ENCODE peak calls at places on chromosomes 13 and 19, in nine cellular contexts. One of them, this sample, is unnamed.

GRCh38 chr13:45362939-45363338 is 22.0 kb upstream of the TPT1 start:
- DNase-seq in right lobe of liver: no peak
- DNase-seq in fibroblast of villous mesenchyme: no peak
- DNase-seq in psoas muscle: no peak
- DNase-seq in Peyer's patch: no peak
- DNase-seq in choroid plexus epithelial cell: no peak
- DNase-seq in lower lobe of right lung: no peak
- DNase-seq in cardiac muscle cell: no peak
- DNase-seq in IMR-90: no peak
- DNase-seq in this sample: no peak

GRCh38 chr13:41246969-41247750 is 16.2 kb downstream of the MTRF1 start:
- DNase-seq in right lobe of liver: no peak
- DNase-seq in fibroblast of villous mesenchyme: no peak
- DNase-seq in psoas muscle: no peak
- DNase-seq in Peyer's patch: no peak
- DNase-seq in choroid plexus epithelial cell: no peak
- DNase-seq in lower lobe of right lung: no peak
- DNase-seq in cardiac muscle cell: no peak
- DNase-seq in IMR-90: no peak
- DNase-seq in this sample: no peak

GRCh38 chr13:35349673-35350278 is 126.7 kb downstream of the MAB21L1 start:
- DNase-seq in right lobe of liver: no peak
- DNase-seq in fibroblast of villous mesenchyme: peak
- DNase-seq in psoas muscle: no peak
- DNase-seq in Peyer's patch: no peak
- DNase-seq in choroid plexus epithelial cell: peak
- DNase-seq in lower lobe of right lung: no peak
- DNase-seq in cardiac muscle cell: peak
- DNase-seq in IMR-90: no peak
- DNase-seq in this sample: peak

GRCh38 chr19:34960940-34961679 is 2.9 kb downstream of the ZNF792 start:
- DNase-seq in right lobe of liver: no peak
- DNase-seq in fibroblast of villous mesenchyme: no peak
- DNase-seq in psoas muscle: no peak
- DNase-seq in Peyer's patch: no peak
- DNase-seq in choroid plexus epithelial cell: no peak
- DNase-seq in lower lobe of right lung: no peak
- DNase-seq in cardiac muscle cell: no peak
- DNase-seq in IMR-90: no peak
- DNase-seq in this sample: no peak

GRCh38 chr13:21014139-21014665 is 47.2 kb downstream of the LATS2 start:
- DNase-seq in right lobe of liver: peak
- DNase-seq in fibroblast of villous mesenchyme: no peak
- DNase-seq in psoas muscle: no peak
- DNase-seq in Peyer's patch: no peak
- DNase-seq in choroid plexus epithelial cell: no peak
- DNase-seq in lower lobe of right lung: no peak
- DNase-seq in cardiac muscle cell: no peak
- DNase-seq in IMR-90: no peak
- DNase-seq in this sample: no peak

GRCh38 chr19:4473011-4473410 is 914 bp downstream of the HDGFL2 start:
- DNase-seq in right lobe of liver: no peak
- DNase-seq in fibroblast of villous mesenchyme: no peak
- DNase-seq in psoas muscle: no peak
- DNase-seq in Peyer's patch: no peak
- DNase-seq in choroid plexus epithelial cell: no peak
- DNase-seq in lower lobe of right lung: no peak
- DNase-seq in cardiac muscle cell: no peak
- DNase-seq in IMR-90: no peak
- DNase-seq in this sample: no peak

GRCh38 chr19:27975419-27976005 is 1237.4 kb downstream of the UQCRFS1 start:
- DNase-seq in right lobe of liver: no peak
- DNase-seq in fibroblast of villous mesenchyme: no peak
- DNase-seq in psoas muscle: no peak
- DNase-seq in Peyer's patch: no peak
- DNase-seq in choroid plexus epithelial cell: no peak
- DNase-seq in lower lobe of right lung: no peak
- DNase-seq in cardiac muscle cell: no peak
- DNase-seq in IMR-90: no peak
- DNase-seq in this sample: no peak

GRCh38 chr13:30037306-30037705 is 186.9 kb upstream of the UBL3 start:
- DNase-seq in right lobe of liver: no peak
- DNase-seq in fibroblast of villous mesenchyme: no peak
- DNase-seq in psoas muscle: no peak
- DNase-seq in Peyer's patch: no peak
- DNase-seq in choroid plexus epithelial cell: no peak
- DNase-seq in lower lobe of right lung: no peak
- DNase-seq in cardiac muscle cell: no peak
- DNase-seq in IMR-90: no peak
- DNase-seq in this sample: no peak

GRCh38 chr13:73334459-73334858 is 275.7 kb downstream of the KLF5 start:
- DNase-seq in right lobe of liver: no peak
- DNase-seq in fibroblast of villous mesenchyme: peak
- DNase-seq in psoas muscle: no peak
- DNase-seq in Peyer's patch: no peak
- DNase-seq in choroid plexus epithelial cell: no peak
- DNase-seq in lower lobe of right lung: no peak
- DNase-seq in cardiac muscle cell: peak
- DNase-seq in IMR-90: no peak
- DNase-seq in this sample: no peak

GRCh38 chr19:10238172-10238783 is 7.1 kb upstream of the S1PR2 start:
- DNase-seq in right lobe of liver: no peak
- DNase-seq in fibroblast of villous mesenchyme: peak
- DNase-seq in psoas muscle: peak
- DNase-seq in Peyer's patch: no peak
- DNase-seq in choroid plexus epithelial cell: peak
- DNase-seq in lower lobe of right lung: peak
- DNase-seq in cardiac muscle cell: peak
- DNase-seq in IMR-90: peak
- DNase-seq in this sample: no peak

GRCh38 chr13:48902421-48902820 is 73.3 kb upstream of the FNDC3A start:
- DNase-seq in right lobe of liver: peak
- DNase-seq in fibroblast of villous mesenchyme: peak
- DNase-seq in psoas muscle: no peak
- DNase-seq in Peyer's patch: no peak
- DNase-seq in choroid plexus epithelial cell: peak
- DNase-seq in lower lobe of right lung: no peak
- DNase-seq in cardiac muscle cell: peak
- DNase-seq in IMR-90: peak
- DNase-seq in this sample: no peak

GRCh38 chr19:28563964-28564914 is 648.7 kb downstream of the UQCRFS1 start:
- DNase-seq in right lobe of liver: no peak
- DNase-seq in fibroblast of villous mesenchyme: no peak
- DNase-seq in psoas muscle: no peak
- DNase-seq in Peyer's patch: no peak
- DNase-seq in choroid plexus epithelial cell: no peak
- DNase-seq in lower lobe of right lung: no peak
- DNase-seq in cardiac muscle cell: no peak
- DNase-seq in IMR-90: no peak
- DNase-seq in this sample: no peak

GRCh38 chr19:12113121-12113520 is 27.0 kb downstream of the ZNF20 start:
- DNase-seq in right lobe of liver: no peak
- DNase-seq in fibroblast of villous mesenchyme: no peak
- DNase-seq in psoas muscle: no peak
- DNase-seq in Peyer's patch: no peak
- DNase-seq in choroid plexus epithelial cell: no peak
- DNase-seq in lower lobe of right lung: no peak
- DNase-seq in cardiac muscle cell: no peak
- DNase-seq in IMR-90: no peak
- DNase-seq in this sample: no peak

GRCh38 chr19:12117203-12117970 is 22.8 kb downstream of the ZNF20 start:
- DNase-seq in right lobe of liver: no peak
- DNase-seq in fibroblast of villous mesenchyme: no peak
- DNase-seq in psoas muscle: no peak
- DNase-seq in Peyer's patch: no peak
- DNase-seq in choroid plexus epithelial cell: no peak
- DNase-seq in lower lobe of right lung: no peak
- DNase-seq in cardiac muscle cell: no peak
- DNase-seq in IMR-90: no peak
- DNase-seq in this sample: no peak

GRCh38 chr19:12111176-12111575 is 29.0 kb downstream of the ZNF20 start:
- DNase-seq in right lobe of liver: no peak
- DNase-seq in fibroblast of villous mesenchyme: no peak
- DNase-seq in psoas muscle: no peak
- DNase-seq in Peyer's patch: no peak
- DNase-seq in choroid plexus epithelial cell: no peak
- DNase-seq in lower lobe of right lung: no peak
- DNase-seq in cardiac muscle cell: no peak
- DNase-seq in IMR-90: no peak
- DNase-seq in this sample: no peak

GRCh38 chr19:12112238-12112637 is 27.9 kb downstream of the ZNF20 start:
- DNase-seq in right lobe of liver: no peak
- DNase-seq in fibroblast of villous mesenchyme: no peak
- DNase-seq in psoas muscle: no peak
- DNase-seq in Peyer's patch: no peak
- DNase-seq in choroid plexus epithelial cell: no peak
- DNase-seq in lower lobe of right lung: no peak
- DNase-seq in cardiac muscle cell: no peak
- DNase-seq in IMR-90: no peak
- DNase-seq in this sample: no peak

DNA sequence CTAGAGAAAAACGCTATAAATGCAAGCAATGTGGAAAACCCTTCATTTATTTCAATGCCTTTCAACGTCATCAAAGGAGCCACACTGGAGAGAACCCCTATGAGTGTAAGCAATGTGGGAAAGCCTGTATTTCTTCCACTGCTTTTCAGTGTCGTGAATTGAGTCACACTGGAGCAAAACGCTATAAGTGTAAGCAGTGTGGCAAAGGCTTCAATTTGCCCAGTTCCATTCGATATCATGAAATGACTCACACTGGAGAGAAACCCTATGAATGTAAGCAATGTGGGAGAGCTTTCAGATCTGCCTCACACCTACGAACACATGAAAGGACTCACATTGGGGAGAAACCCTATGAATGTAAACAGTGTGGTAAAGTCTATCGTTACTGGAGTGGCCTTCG is 27.4 kb downstream of the ZNF20 start:
- DNase-seq in right lobe of liver: no peak
- DNase-seq in fibroblast of villous mesenchyme: no peak
- DNase-seq in psoas muscle: no peak
- DNase-seq in Peyer's patch: no peak
- DNase-seq in choroid plexus epithelial cell: no peak
- DNase-seq in lower lobe of right lung: no peak
- DNase-seq in cardiac muscle cell: no peak
- DNase-seq in IMR-90: no peak
- DNase-seq in this sample: no peak
- TF ChIP-seq CTCF in right lobe of liver: no peak
- TF ChIP-seq CTCF in fibroblast of villous mesenchyme: no peak
- TF ChIP-seq CTCF in psoas muscle: no peak
- TF ChIP-seq CTCF in Peyer's patch: no peak
- TF ChIP-seq CTCF in choroid plexus epithelial cell: no peak
- TF ChIP-seq CTCF in lower lobe of right lung: no peak
- TF ChIP-seq CTCF in cardiac muscle cell: no peak
- TF ChIP-seq CTCF in IMR-90: no peak
- TF ChIP-seq CTCF in this sample: no peak

GRCh38 chr19:31354316-31354715 is 5.1 kb upstream of the TSHZ3 start:
- DNase-seq in right lobe of liver: no peak
- DNase-seq in fibroblast of villous mesenchyme: no peak
- DNase-seq in psoas muscle: no peak
- DNase-seq in Peyer's patch: no peak
- DNase-seq in choroid plexus epithelial cell: no peak
- DNase-seq in lower lobe of right lung: no peak
- DNase-seq in cardiac muscle cell: no peak
- DNase-seq in IMR-90: no peak
- DNase-seq in this sample: no peak
- H3K4me3 ChIP-seq in right lobe of liver: no peak
- H3K4me3 ChIP-seq in fibroblast of villous mesenchyme: no peak
- H3K4me3 ChIP-seq in psoas muscle: no peak
- H3K4me3 ChIP-seq in Peyer's patch: no peak
- H3K4me3 ChIP-seq in choroid plexus epithelial cell: no peak
- H3K4me3 ChIP-seq in lower lobe of right lung: no peak
- H3K4me3 ChIP-seq in cardiac muscle cell: no peak
- H3K4me3 ChIP-seq in IMR-90: no peak
- H3K4me3 ChIP-seq in this sample: no peak

GRCh38 chr19:1929051-1929742 is 11.8 kb upstream of the CSNK1G2 start:
- DNase-seq in right lobe of liver: peak
- DNase-seq in fibroblast of villous mesenchyme: peak
- DNase-seq in psoas muscle: peak
- DNase-seq in Peyer's patch: peak
- DNase-seq in choroid plexus epithelial cell: peak
- DNase-seq in lower lobe of right lung: peak
- DNase-seq in cardiac muscle cell: peak
- DNase-seq in IMR-90: peak
- DNase-seq in this sample: no peak
- TF ChIP-seq CTCF in right lobe of liver: peak
- TF ChIP-seq CTCF in fibroblast of villous mesenchyme: peak
- TF ChIP-seq CTCF in psoas muscle: peak
- TF ChIP-seq CTCF in Peyer's patch: peak
- TF ChIP-seq CTCF in choroid plexus epithelial cell: peak
- TF ChIP-seq CTCF in lower lobe of right lung: peak
- TF ChIP-seq CTCF in cardiac muscle cell: peak
- TF ChIP-seq CTCF in IMR-90: peak
- TF ChIP-seq CTCF in this sample: peak

GRCh38 chr19:14496029-14496848 is at the start of gene GIPC1:
- DNase-seq in right lobe of liver: peak
- DNase-seq in fibroblast of villous mesenchyme: peak
- DNase-seq in psoas muscle: peak
- DNase-seq in Peyer's patch: peak
- DNase-seq in choroid plexus epithelial cell: peak
- DNase-seq in lower lobe of right lung: peak
- DNase-seq in cardiac muscle cell: peak
- DNase-seq in IMR-90: peak
- DNase-seq in this sample: peak

GRCh38 chr19:14494910-14495677 is 833 bp downstream of the GIPC1 start:
- DNase-seq in right lobe of liver: no peak
- DNase-seq in fibroblast of villous mesenchyme: no peak
- DNase-seq in psoas muscle: no peak
- DNase-seq in Peyer's patch: no peak
- DNase-seq in choroid plexus epithelial cell: no peak
- DNase-seq in lower lobe of right lung: no peak
- DNase-seq in cardiac muscle cell: no peak
- DNase-seq in IMR-90: no peak
- DNase-seq in this sample: no peak

GRCh38 chr19:14496849-14497346 is 971 bp upstream of the GIPC1 start:
- DNase-seq in right lobe of liver: no peak
- DNase-seq in fibroblast of villous mesenchyme: no peak
- DNase-seq in psoas muscle: no peak
- DNase-seq in Peyer's patch: no peak
- DNase-seq in choroid plexus epithelial cell: no peak
- DNase-seq in lower lobe of right lung: no peak
- DNase-seq in cardiac muscle cell: no peak
- DNase-seq in IMR-90: no peak
- DNase-seq in this sample: no peak

GRCh38 chr19:14494451-14494850 is 1.5 kb downstream of the GIPC1 start:
- DNase-seq in right lobe of liver: no peak
- DNase-seq in fibroblast of villous mesenchyme: no peak
- DNase-seq in psoas muscle: no peak
- DNase-seq in Peyer's patch: no peak
- DNase-seq in choroid plexus epithelial cell: no peak
- DNase-seq in lower lobe of right lung: no peak
- DNase-seq in cardiac muscle cell: no peak
- DNase-seq in IMR-90: no peak
- DNase-seq in this sample: no peak

DNA sequence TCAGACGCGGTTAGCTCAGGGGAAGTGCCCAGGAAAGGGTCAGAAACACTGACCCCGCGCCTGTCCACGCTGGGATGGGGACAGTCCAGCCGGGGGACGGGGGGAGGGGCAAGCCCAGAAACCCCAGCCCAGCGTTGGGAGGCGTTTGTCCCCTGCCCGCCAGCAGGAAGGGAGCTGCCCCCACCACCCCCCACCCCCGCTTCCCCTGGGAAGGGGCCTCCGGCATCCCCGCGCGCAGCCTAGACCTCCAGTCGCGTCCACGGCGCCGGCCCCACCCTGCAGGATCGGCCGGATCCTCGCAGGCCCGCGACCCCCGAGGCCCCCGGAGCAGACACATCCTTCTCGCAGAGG is 274 bp downstream of the GIPC1 start:
- DNase-seq in right lobe of liver: no peak
- DNase-seq in fibroblast of villous mesenchyme: no peak
- DNase-seq in psoas muscle: no peak
- DNase-seq in Peyer's patch: no peak
- DNase-seq in choroid plexus epithelial cell: no peak
- DNase-seq in lower lobe of right lung: no peak
- DNase-seq in cardiac muscle cell: no peak
- DNase-seq in IMR-90: no peak
- DNase-seq in this sample: no peak
- H3K4me3 ChIP-seq in right lobe of liver: peak
- H3K4me3 ChIP-seq in fibroblast of villous mesenchyme: peak
- H3K4me3 ChIP-seq in psoas muscle: peak
- H3K4me3 ChIP-seq in Peyer's patch: peak
- H3K4me3 ChIP-seq in choroid plexus epithelial cell: peak
- H3K4me3 ChIP-seq in lower lobe of right lung: peak
- H3K4me3 ChIP-seq in cardiac muscle cell: peak
- H3K4me3 ChIP-seq in IMR-90: peak
- H3K4me3 ChIP-seq in this sample: peak